ENCODE peak calls at places on chromosomes 12 and 14, in four cellular contexts. One of them, this sample, is unnamed.

GRCh38 chr14:73136387-73137221 is at the start of gene PSEN1:
- DNase-seq in left lung: peak
- DNase-seq in A549: peak
- DNase-seq in Peyer's patch: peak
- DNase-seq in this sample: peak

GRCh38 chr12:16939871-16940306 is 333.9 kb upstream of the LMO3 start:
- DNase-seq in left lung: peak
- DNase-seq in Peyer's patch: no peak
- DNase-seq in A549: peak
- DNase-seq in this sample: peak

GRCh38 chr12:91948504-91948903 is 197.1 kb downstream of the BTG1 start:
- DNase-seq in left lung: no peak
- DNase-seq in A549: no peak
- DNase-seq in Peyer's patch: peak
- DNase-seq in this sample: no peak

GRCh38 chr12:19800884-19801283 is 361.6 kb downstream of the AEBP2 start:
- DNase-seq in A549: no peak
- DNase-seq in Peyer's patch: no peak
- DNase-seq in left lung: no peak
- DNase-seq in this sample: no peak

GRCh38 chr12:105466901-105467598 is 136.6 kb downstream of the C12orf75 start:
- DNase-seq in Peyer's patch: no peak
- DNase-seq in A549: no peak
- DNase-seq in left lung: no peak
- DNase-seq in this sample: no peak

GRCh38 chr12:99984271-99985128 is at the start of gene ANKS1B:
- DNase-seq in left lung: peak
- DNase-seq in A549: peak
- DNase-seq in Peyer's patch: no peak
- DNase-seq in this sample: peak

GRCh38 chr12:108442077-108442476 is 73.0 kb upstream of the FICD start:
- DNase-seq in A549: no peak
- DNase-seq in Peyer's patch: no peak
- DNase-seq in left lung: no peak
- DNase-seq in this sample: no peak

GRCh38 chr12:101691697-101692096 is 5.7 kb upstream of the CHPT1 start:
- DNase-seq in left lung: no peak
- DNase-seq in Peyer's patch: no peak
- DNase-seq in A549: no peak
- DNase-seq in this sample: no peak

GRCh38 chr12:40393031-40393430 is 168.2 kb downstream of the LRRK2 start:
- DNase-seq in Peyer's patch: no peak
- DNase-seq in left lung: no peak
- DNase-seq in A549: no peak
- DNase-seq in this sample: no peak

GRCh38 chr14:98633380-98633779 is 638.6 kb downstream of the BCL11B start:
- DNase-seq in left lung: no peak
- DNase-seq in A549: no peak
- DNase-seq in Peyer's patch: no peak
- DNase-seq in this sample: peak

GRCh38 chr14:51533160-51533559 is 118.5 kb upstream of the FRMD6 start:
- DNase-seq in A549: no peak
- DNase-seq in Peyer's patch: no peak
- DNase-seq in left lung: no peak
- DNase-seq in this sample: no peak

GRCh38 chr14:76957224-76957881 is 71.2 kb downstream of the IRF2BPL start:
- DNase-seq in left lung: no peak
- DNase-seq in A549: no peak
- DNase-seq in Peyer's patch: no peak
- DNase-seq in this sample: no peak

GRCh38 chr14:81192594-81192993 is 28.2 kb downstream of the GTF2A1 start:
- DNase-seq in Peyer's patch: no peak
- DNase-seq in A549: no peak
- DNase-seq in left lung: no peak
- DNase-seq in this sample: no peak

GRCh38 chr12:53381739-53382630 is 2.0 kb downstream of the SP1 start:
- DNase-seq in left lung: peak
- DNase-seq in A549: no peak
- DNase-seq in Peyer's patch: peak
- DNase-seq in this sample: no peak

GRCh38 chr12:86228656-86229055 is 27.5 kb downstream of the MGAT4C start:
- DNase-seq in A549: no peak
- DNase-seq in Peyer's patch: no peak
- DNase-seq in left lung: no peak
- DNase-seq in this sample: no peak

GRCh38 chr12:125610971-125611370 is 545.7 kb downstream of the AACS start:
- DNase-seq in left lung: no peak
- DNase-seq in Peyer's patch: no peak
- DNase-seq in A549: no peak
- DNase-seq in this sample: no peak

GRCh38 chr14:104650057-104650980 is 39.1 kb upstream of the INF2 start:
- DNase-seq in left lung: peak
- DNase-seq in Peyer's patch: peak
- DNase-seq in A549: peak
- DNase-seq in this sample: peak

GRCh38 chr12:115873416-115874082 is 403.9 kb downstream of the MED13L start:
- DNase-seq in Peyer's patch: no peak
- DNase-seq in left lung: no peak
- DNase-seq in A549: no peak
- DNase-seq in this sample: no peak

GRCh38 chr14:70186826-70187483 is 1.8 kb downstream of the SLC8A3 start:
- DNase-seq in A549: no peak
- DNase-seq in Peyer's patch: peak
- DNase-seq in left lung: no peak
- DNase-seq in this sample: no peak

GRCh38 chr12:62438098-62438692 is 28.4 kb upstream of the MON2 start:
- DNase-seq in left lung: no peak
- DNase-seq in Peyer's patch: peak
- DNase-seq in A549: peak
- DNase-seq in this sample: peak

GRCh38 chr14:92586001-92586947 is 72.7 kb downstream of the RIN3 start:
- DNase-seq in A549: no peak
- DNase-seq in left lung: no peak
- DNase-seq in Peyer's patch: peak
- DNase-seq in this sample: no peak

GRCh38 chr12:111211910-111212757 is 156.8 kb downstream of the PHETA1 start:
- DNase-seq in Peyer's patch: no peak
- DNase-seq in A549: no peak
- DNase-seq in left lung: no peak
- DNase-seq in this sample: no peak

GRCh38 chr12:50635857-50636256 is 128.0 kb upstream of the ATF1 start:
- DNase-seq in A549: no peak
- DNase-seq in Peyer's patch: no peak
- DNase-seq in left lung: no peak
- DNase-seq in this sample: no peak

GRCh38 chr14:23047042-23047634 is 5.1 kb downstream of the PSMB11 start:
- DNase-seq in left lung: no peak
- DNase-seq in Peyer's patch: no peak
- DNase-seq in A549: no peak
- DNase-seq in this sample: no peak

GRCh38 chr12:31465002-31465401 is 125.9 kb downstream of the DENND5B start:
- DNase-seq in A549: no peak
- DNase-seq in Peyer's patch: no peak
- DNase-seq in left lung: no peak
- DNase-seq in this sample: no peak

GRCh38 chr12:95838125-95838524 is 20.6 kb upstream of the SNRPF start:
- DNase-seq in Peyer's patch: peak
- DNase-seq in A549: no peak
- DNase-seq in left lung: peak
- DNase-seq in this sample: no peak

GRCh38 chr12:97556201-97556824 is 93.7 kb downstream of the RMST start:
- DNase-seq in A549: no peak
- DNase-seq in Peyer's patch: no peak
- DNase-seq in left lung: peak
- DNase-seq in this sample: no peak

GRCh38 chr14:32230181-32230580 is 27.1 kb upstream of the RNU6-8 start:
- DNase-seq in A549: peak
- DNase-seq in left lung: no peak
- DNase-seq in Peyer's patch: no peak
- DNase-seq in this sample: no peak

GRCh38 chr14:59534361-59534987 is 42.1 kb downstream of the CCDC175 start:
- DNase-seq in Peyer's patch: no peak
- DNase-seq in A549: no peak
- DNase-seq in left lung: no peak
- DNase-seq in this sample: no peak

DNA sequence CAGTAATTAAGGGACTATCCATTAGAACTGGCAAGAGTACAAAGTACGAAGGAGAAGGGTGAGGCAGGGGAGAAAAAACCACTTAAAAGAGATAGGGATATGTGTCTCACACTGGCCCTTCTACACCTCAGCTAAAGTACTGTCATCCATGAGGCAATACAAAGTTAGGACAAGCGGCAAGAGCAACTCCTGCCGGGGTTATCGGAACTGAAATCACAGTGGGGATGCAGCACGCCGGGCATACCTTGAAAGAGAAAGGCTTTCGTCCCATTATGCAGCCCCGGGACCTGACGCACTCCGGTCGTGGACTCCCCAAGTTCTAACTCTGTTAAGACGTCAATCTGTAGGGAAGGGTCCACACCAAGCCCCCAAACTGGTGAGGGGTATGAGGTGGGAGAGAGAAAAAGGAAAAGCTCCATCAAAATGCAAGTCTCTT is 1.1 kb downstream of the NELL2 start:
- DNase-seq in Peyer's patch: no peak
- DNase-seq in A549: no peak
- DNase-seq in left lung: no peak
- DNase-seq in this sample: no peak
- H3K4me3 ChIP-seq in Peyer's patch: peak
- H3K4me3 ChIP-seq in A549: peak
- H3K4me3 ChIP-seq in left lung: peak
- H3K4me3 ChIP-seq in this sample: no peak

GRCh38 chr12:45575823-45576448 is 153.6 kb upstream of the ARID2 start:
- DNase-seq in Peyer's patch: no peak
- DNase-seq in left lung: no peak
- DNase-seq in A549: no peak
- DNase-seq in this sample: no peak
- H3K4me3 ChIP-seq in Peyer's patch: no peak
- H3K4me3 ChIP-seq in left lung: no peak
- H3K4me3 ChIP-seq in A549: no peak
- H3K4me3 ChIP-seq in this sample: no peak

GRCh38 chr14:24427537-24428508 is 1.6 kb downstream of the CBLN3 start:
- DNase-seq in A549: no peak
- DNase-seq in left lung: no peak
- DNase-seq in Peyer's patch: no peak
- DNase-seq in this sample: no peak
- H3K4me3 ChIP-seq in A549: no peak
- H3K4me3 ChIP-seq in left lung: no peak
- H3K4me3 ChIP-seq in Peyer's patch: peak
- H3K4me3 ChIP-seq in this sample: no peak

GRCh38 chr12:7555752-7556151 is 52.2 kb upstream of the CD163 start:
- DNase-seq in left lung: no peak
- DNase-seq in Peyer's patch: no peak
- DNase-seq in A549: no peak
- DNase-seq in this sample: no peak
- H3K4me3 ChIP-seq in left lung: no peak
- H3K4me3 ChIP-seq in Peyer's patch: no peak
- H3K4me3 ChIP-seq in A549: no peak
- H3K4me3 ChIP-seq in this sample: no peak

GRCh38 chr12:132582058-132582420 is 28.3 kb downstream of the LRCOL1 start:
- DNase-seq in A549: no peak
- DNase-seq in Peyer's patch: no peak
- DNase-seq in left lung: no peak
- DNase-seq in this sample: no peak
- H3K4me3 ChIP-seq in A549: no peak
- H3K4me3 ChIP-seq in Peyer's patch: peak
- H3K4me3 ChIP-seq in left lung: no peak
- H3K4me3 ChIP-seq in this sample: no peak

GRCh38 chr12:11801643-11802042 is 152.2 kb downstream of the ETV6 start:
- DNase-seq in left lung: no peak
- DNase-seq in Peyer's patch: no peak
- DNase-seq in A549: no peak
- DNase-seq in this sample: no peak

GRCh38 chr12:11795910-11796459 is 146.5 kb downstream of the ETV6 start:
- DNase-seq in A549: no peak
- DNase-seq in left lung: no peak
- DNase-seq in Peyer's patch: no peak
- DNase-seq in this sample: no peak

GRCh38 chr12:11797317-11797913 is 147.9 kb downstream of the ETV6 start:
- DNase-seq in Peyer's patch: no peak
- DNase-seq in A549: no peak
- DNase-seq in left lung: no peak
- DNase-seq in this sample: no peak

GRCh38 chr12:11797993-11798720 is 148.7 kb downstream of the ETV6 start:
- DNase-seq in Peyer's patch: no peak
- DNase-seq in A549: no peak
- DNase-seq in left lung: no peak
- DNase-seq in this sample: no peak

GRCh38 chr12:11798856-11799530 is 149.5 kb downstream of the ETV6 start:
- DNase-seq in Peyer's patch: no peak
- DNase-seq in left lung: no peak
- DNase-seq in A549: no peak
- DNase-seq in this sample: no peak
- H3K4me3 ChIP-seq in Peyer's patch: no peak
- H3K4me3 ChIP-seq in left lung: no peak
- H3K4me3 ChIP-seq in A549: no peak
- H3K4me3 ChIP-seq in this sample: no peak

DNA sequence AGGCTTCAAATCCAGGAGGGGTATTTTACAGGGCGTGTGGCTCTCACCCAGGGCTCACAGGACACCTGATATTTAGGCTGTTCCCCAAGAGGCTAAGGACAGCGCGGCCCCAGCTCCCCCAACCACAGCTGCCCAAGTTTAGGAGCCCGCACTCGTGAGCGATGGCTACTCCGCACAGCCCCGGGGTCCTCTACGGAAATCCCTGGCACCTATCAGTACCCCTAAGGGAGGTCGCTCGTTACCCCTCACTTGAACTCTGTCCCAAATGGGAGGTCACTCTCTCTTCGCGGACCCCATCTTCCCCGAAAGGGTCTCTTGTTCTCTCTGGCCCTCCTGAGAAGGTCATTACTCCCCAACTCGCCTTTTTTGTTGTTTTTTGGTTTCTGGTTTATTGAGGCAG is 708 bp upstream of the P2RX4 start:
- DNase-seq in Peyer's patch: no peak
- DNase-seq in A549: no peak
- DNase-seq in left lung: no peak
- DNase-seq in this sample: no peak
- H3K4me3 ChIP-seq in Peyer's patch: peak
- H3K4me3 ChIP-seq in A549: peak
- H3K4me3 ChIP-seq in left lung: no peak
- H3K4me3 ChIP-seq in this sample: peak